ENCODE peak calls at places on chromosome 16, in four cellular contexts. P is fibroblast of mammary gland, K is cardiac muscle cell, Y is A549. H is an unnamed sample.

GRCh38 chr16:49510676-49511305 is 137.2 kb downstream of the C16orf78 start:
- DNase-seq in P (no peak), K (no peak), Y (no peak), H (no peak)

GRCh38 chr16:75703341-75703740 is 2.1 kb upstream of the DUXB start:
- DNase-seq in P (peak; percentile 59), K (no peak), Y (no peak), H (no peak)

GRCh38 chr16:88685156-88686061 is 898 bp downstream of the SNAI3 start:
- DNase-seq in P (peak; percentile 69), K (no peak), Y (peak; percentile 37), H (peak; percentile 66)

GRCh38 chr16:88875703-88876234 is 9.3 kb upstream of the PABPN1L start:
- DNase-seq in P (no peak), K (no peak), Y (no peak), H (no peak)

GRCh38 chr16:66020061-66020460 is 346.4 kb upstream of the CDH5 start:
- DNase-seq in P (peak; percentile 46), K (no peak), Y (no peak), H (peak; percentile 60)

GRCh38 chr16:61182416-61182815 is 853.8 kb downstream of the CDH8 start:
- DNase-seq in P (no peak), K (no peak), Y (no peak), H (no peak)

GRCh38 chr16:4323071-4323844 is 7.4 kb downstream of the GLIS2 start:
- DNase-seq in P (no peak), K (no peak), Y (no peak), H (no peak)

GRCh38 chr16:1890024-1890700 is 18.2 kb upstream of the MEIOB start:
- DNase-seq in P (no peak), K (no peak), Y (no peak), H (no peak)

GRCh38 chr16:53968454-53968853 is 264.5 kb downstream of the FTO start:
- DNase-seq in P (peak; percentile 29), K (no peak), Y (no peak), H (peak; percentile 40)

GRCh38 chr16:27246439-27246838 is 22.1 kb downstream of the NSMCE1 start:
- DNase-seq in P (no peak), K (no peak), Y (no peak), H (no peak)

GRCh38 chr16:80347900-80348299 is 192.9 kb upstream of the DYNLRB2 start:
- DNase-seq in P (no peak), K (no peak), Y (no peak), H (peak; percentile 2)

GRCh38 chr16:58471209-58471975 is 28.6 kb upstream of the NDRG4 start:
- DNase-seq in P (no peak), K (no peak), Y (no peak), H (no peak)

GRCh38 chr16:50839920-50840729 is 98.2 kb downstream of the CYLD start:
- DNase-seq in P (no peak), K (no peak), Y (no peak), H (no peak)
- TF ChIP-seq CTCF in P (no peak), K (no peak), Y (no peak), H (no peak)

GRCh38 chr16:87054856-87055255 is 262.3 kb downstream of the C16orf95 start:
- DNase-seq in P (no peak), K (no peak), Y (no peak), H (no peak)

GRCh38 chr16:87051526-87052320 is 265.5 kb downstream of the C16orf95 start:
- DNase-seq in P (no peak), K (no peak), Y (no peak), H (no peak)

GRCh38 chr16:87054154-87054553 is 263.0 kb downstream of the C16orf95 start:
- DNase-seq in P (no peak), K (no peak), Y (no peak), H (no peak)

GRCh38 chr16:87052506-87052905 is 264.7 kb downstream of the C16orf95 start:
- DNase-seq in P (no peak), K (no peak), Y (no peak), H (no peak)

GRCh38 chr16:87053016-87053982 is 263.9 kb downstream of the C16orf95 start:
- DNase-seq in P (no peak), K (no peak), Y (no peak), H (no peak)
- TF ChIP-seq CTCF in P (no peak), K (no peak), Y (no peak), H (peak; percentile 13)

GRCh38 chr16:81693467-81694303 is 85.4 kb upstream of the PLCG2 start:
- DNase-seq in P (no peak), K (no peak), Y (no peak), H (no peak)

GRCh38 chr16:81696136-81696958 is 82.7 kb upstream of the PLCG2 start:
- DNase-seq in P (no peak), K (peak; percentile 30), Y (no peak), H (no peak)

GRCh38 chr16:81693047-81693446 is 86.0 kb upstream of the PLCG2 start:
- DNase-seq in P (no peak), K (no peak), Y (no peak), H (no peak)

GRCh38 chr16:81695431-81695890 is 83.6 kb upstream of the PLCG2 start:
- DNase-seq in P (no peak), K (no peak), Y (no peak), H (peak; percentile 36)

GRCh38 chr16:81694494-81695285 is 84.4 kb upstream of the PLCG2 start:
- DNase-seq in P (no peak), K (no peak), Y (no peak), H (no peak)
- TF ChIP-seq CTCF in P (no peak), K (no peak), Y (no peak), H (no peak)

DNA sequence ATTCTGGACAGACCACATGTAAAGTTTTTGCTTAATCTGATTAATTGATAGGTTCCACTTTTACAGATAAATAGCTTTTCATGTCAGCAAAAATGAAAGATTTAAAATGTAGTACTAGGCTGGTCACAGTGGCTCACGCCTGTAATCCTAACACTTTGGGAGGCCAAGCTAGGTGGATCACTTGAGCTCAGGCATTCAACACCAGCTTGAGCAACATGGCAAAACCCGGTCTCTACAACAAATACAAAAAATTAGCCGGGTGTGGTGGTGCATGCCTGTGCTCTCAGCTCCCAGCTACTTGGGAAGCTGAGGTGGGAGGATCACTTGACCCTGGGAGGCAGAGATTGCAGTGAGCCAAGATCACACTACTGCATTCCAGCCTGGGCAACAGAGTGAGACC is 25.1 kb upstream of the MAPK3 start:
- DNase-seq in P (no peak), K (no peak), Y (no peak), H (no peak)
- TF ChIP-seq CTCF in P (no peak), K (no peak), Y (no peak), H (no peak)

H was measured in choroid plexus epithelial cell.